ENCODE peak calls at places on chromosome 2, in seven cellular contexts. I is neuronal stem cell, W is aorta, B is thoracic aorta, M is HCT116, T is dorsolateral prefrontal cortex, K is HL-60. E is an unnamed sample.
A peak's percentile ranks its signal among the peaks of the same experiment; 100 is the strongest.

GRCh38 chr2:27353762-27354596 is 2.6 kb downstream of the GTF3C2 start:
- DNase-seq in T (no peak), K (peak; percentile 55), B (no peak), M (no peak), W (no peak), I (no peak), E (no peak)

GRCh38 chr2:98026292-98026691 is 30.5 kb upstream of the TMEM131 start:
- DNase-seq in K (no peak), W (no peak), I (no peak), M (no peak), T (no peak), B (no peak), E (no peak)

GRCh38 chr2:127721311-127721977 is 20.1 kb downstream of the SFT2D3 start:
- DNase-seq in T (no peak), W (no peak), I (no peak), K (no peak), M (no peak), B (no peak), E (no peak)

GRCh38 chr2:220930542-220931076 is 641.5 kb downstream of the EPHA4 start:
- DNase-seq in T (no peak), I (no peak), W (no peak), B (no peak), M (no peak), K (no peak), E (no peak)

GRCh38 chr2:164430166-164430783 is 191.0 kb downstream of the GRB14 start:
- DNase-seq in B (no peak), M (peak; percentile 23), T (no peak), W (no peak), I (peak; percentile 43), K (no peak), E (peak; percentile 12)

GRCh38 chr2:207792244-207792785 is 22.6 kb upstream of the FZD5 start:
- DNase-seq in B (no peak), T (no peak), K (peak; percentile 53), W (no peak), I (no peak), M (peak; percentile 69), E (no peak)

GRCh38 chr2:149313512-149313972 is 16.8 kb upstream of the LYPD6 start:
- DNase-seq in B (no peak), I (peak; percentile 33), W (no peak), K (no peak), M (peak; percentile 40), T (no peak), E (peak; percentile 18)

GRCh38 chr2:68784191-68784590 is 49.6 kb downstream of the ARHGAP25 start:
- DNase-seq in B (no peak), M (no peak), K (peak; percentile 44), I (no peak), W (no peak), T (no peak), E (no peak)

GRCh38 chr2:2743164-2743571 is 412.1 kb upstream of the MYT1L start:
- DNase-seq in T (peak; percentile 91), M (no peak), K (no peak), B (peak; percentile 67), I (no peak), W (peak; percentile 87), E (no peak)

GRCh38 chr2:45860136-45861106 is 208.9 kb downstream of the PRKCE start:
- DNase-seq in W (peak; percentile 51), K (no peak), B (peak; percentile 21), M (no peak), I (no peak), T (peak; percentile 68), E (peak; percentile 78)

GRCh38 chr2:217366996-217367395 is 507.1 kb upstream of the TNP1 start:
- DNase-seq in M (no peak), K (no peak), T (no peak), B (no peak), I (no peak), W (no peak), E (no peak)

GRCh38 chr2:96760986-96761832 is 507 bp downstream of the CNNM4 start:
- DNase-seq in K (no peak), B (no peak), W (peak; percentile 70), M (no peak), I (no peak), T (no peak), E (no peak)

GRCh38 chr2:54680397-54681032 is 42.9 kb upstream of the EML6 start:
- DNase-seq in T (no peak), I (no peak), M (no peak), W (no peak), K (no peak), B (no peak), E (peak; percentile 34)

GRCh38 chr2:37226863-37227262 is 4.5 kb downstream of the CEBPZ start:
- DNase-seq in B (no peak), T (no peak), M (no peak), W (no peak), K (no peak), I (no peak), E (no peak)

GRCh38 chr2:215727507-215728503 is 285.5 kb downstream of the MREG start:
- DNase-seq in T (no peak), W (no peak), B (no peak), M (no peak), I (no peak), K (no peak), E (no peak)

GRCh38 chr2:199973703-199974102 is 18.3 kb downstream of the MAIP1 start:
- DNase-seq in M (peak; percentile 29), T (no peak), I (no peak), B (no peak), W (no peak), K (no peak), E (no peak)

GRCh38 chr2:26462511-26463251 is 15.2 kb downstream of the OTOF start:
- DNase-seq in T (peak; percentile 30), B (no peak), W (peak; percentile 64), K (peak; percentile 36), I (peak; percentile 38), M (peak; percentile 60), E (peak; percentile 68)

GRCh38 chr2:8132371-8132831 is 549.5 kb upstream of the ID2 start:
- DNase-seq in B (no peak), M (no peak), I (no peak), W (no peak), T (peak; percentile 34), K (no peak), E (no peak)

GRCh38 chr2:200670313-200670712 is 84.5 kb downstream of the AOX1 start:
- DNase-seq in T (no peak), B (no peak), K (no peak), I (no peak), W (no peak), M (no peak), E (no peak)

GRCh38 chr2:144982481-144982880 is 462.6 kb upstream of the ZEB2 start:
- DNase-seq in T (no peak), I (no peak), B (no peak), W (no peak), M (no peak), K (no peak), E (no peak)

GRCh38 chr2:144988591-144988990 is 468.7 kb upstream of the ZEB2 start:
- DNase-seq in I (no peak), W (no peak), K (no peak), B (no peak), T (no peak), M (no peak), E (no peak)

DNA sequence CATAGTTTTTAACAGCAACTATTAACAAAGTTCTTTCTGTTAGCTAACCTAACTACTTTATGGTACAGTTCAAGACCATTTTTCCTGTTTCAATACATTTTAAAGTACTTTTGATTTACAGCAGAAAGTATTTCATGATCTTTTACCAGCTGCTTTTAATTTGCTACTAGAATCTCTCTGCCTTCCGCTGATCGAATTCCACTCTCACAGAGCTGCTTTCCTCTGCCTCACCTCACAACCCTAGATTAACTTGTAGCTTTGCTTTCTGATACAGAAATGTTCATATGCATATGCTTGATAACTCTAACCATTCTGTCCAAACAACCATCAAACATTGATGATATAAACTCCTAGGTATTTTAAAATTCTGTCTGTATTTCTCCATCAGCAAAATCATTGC is 463.2 kb upstream of the ZEB2 start:
- DNase-seq in B (no peak), M (no peak), T (no peak), K (no peak), I (no peak), W (no peak), E (no peak)
- H3K4me3 ChIP-seq in B (no peak overlapping the region), M (no peak overlapping the region), T (no peak overlapping the region), K (no peak overlapping the region), I (no peak overlapping the region), W (no peak overlapping the region), E (no peak overlapping the region)

GRCh38 chr2:106580241-106580640 is 93.1 kb downstream of the CD8B2 start:
- DNase-seq in M (no peak), B (no peak), I (no peak), K (no peak), W (no peak), T (no peak), E (no peak)

GRCh38 chr2:106582431-106583143 is 95.4 kb downstream of the CD8B2 start:
- DNase-seq in K (peak; percentile 40), I (peak; percentile 74), B (no peak), T (peak; percentile 80), W (peak; percentile 79), M (peak; percentile 66), E (peak; percentile 59)

GRCh38 chr2:106579750-106580197 is 92.6 kb downstream of the CD8B2 start:
- DNase-seq in T (no peak), B (no peak), I (no peak), W (no peak), M (no peak), K (no peak), E (no peak)

GRCh38 chr2:106581276-106581675 is 94.1 kb downstream of the CD8B2 start:
- DNase-seq in B (no peak), I (no peak), T (no peak), K (no peak), W (no peak), M (no peak), E (no peak)

DNA sequence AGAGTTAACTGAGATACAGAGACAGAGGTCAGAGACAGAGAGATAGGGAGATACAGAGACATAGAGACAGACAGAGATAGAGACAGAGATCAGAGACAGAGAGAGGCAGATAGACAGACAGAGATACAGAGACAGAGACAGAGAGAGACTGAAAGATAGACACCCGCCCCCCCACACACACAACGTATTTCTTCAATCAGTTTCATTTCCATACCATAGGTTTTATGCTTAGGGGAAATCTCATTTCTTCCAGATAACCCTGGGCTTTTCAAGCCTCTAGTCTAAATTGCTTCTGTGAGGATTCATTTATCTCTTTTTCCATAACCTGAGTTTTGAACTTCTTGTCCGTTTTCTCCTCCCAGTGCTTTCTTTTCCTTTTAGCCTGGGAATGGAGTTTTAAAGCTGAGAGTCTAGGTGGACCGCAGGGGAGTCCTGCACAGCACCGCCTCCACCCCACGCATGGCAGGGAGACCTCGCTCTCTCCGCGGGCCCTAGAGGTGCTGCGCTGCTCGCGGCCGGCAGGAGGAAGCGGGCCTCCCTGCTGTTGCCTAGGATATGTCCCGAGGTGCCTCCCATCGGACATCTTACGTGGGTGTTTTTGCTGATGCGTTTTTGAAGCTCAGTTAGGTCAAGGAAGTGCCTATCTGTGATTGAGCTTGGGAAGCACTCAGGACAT is 94.7 kb downstream of the CD8B2 start:
- DNase-seq in M (peak; percentile 45), I (no peak), K (peak; percentile 23), T (no peak), W (peak; percentile 72), B (no peak), E (peak; percentile 49)
- H3K4me3 ChIP-seq in M (peak overlapping the region; percentile 52), I (peak overlapping the region; percentile 71), K (no peak overlapping the region), T (peak overlapping the region; percentile 50), W (peak overlapping the region; percentile 46), B (peak overlapping the region; percentile 68), E (peak overlapping the region; percentile 32)

GRCh38 chr2:218368621-218369153 is 12.0 kb downstream of the CATIP start:
- DNase-seq in T (no peak), I (no peak), W (peak; percentile 56), K (peak; percentile 55), M (no peak), B (no peak), E (no peak)
- H3K4me3 ChIP-seq in T (no peak overlapping the region), I (no peak overlapping the region), W (no peak overlapping the region), K (no peak overlapping the region), M (no peak overlapping the region), B (peak overlapping the region; percentile 80), E (no peak overlapping the region)

GRCh38 chr2:108719149-108720044 is at the start of gene RANBP2:
- DNase-seq in M (peak; percentile 97), I (peak; percentile 94), K (peak; percentile 95), W (peak; percentile 98), B (peak; percentile 71), T (peak; percentile 96), E (peak; percentile 90)
- H3K4me3 ChIP-seq in M (peak within 1 kb of the TSS; percentile 68), I (peak within 1 kb of the TSS; percentile 100), K (peak within 1 kb of the TSS; percentile 76), W (peak within 1 kb of the TSS; percentile 14), B (peak within 1 kb of the TSS; percentile 82), T (peak within 1 kb of the TSS; percentile 75), E (peak within 1 kb of the TSS; percentile 61)